ENCODE peak calls at places on chromosomes 1 and 21, in six cellular contexts. One of them, this sample, is unnamed. For H3K27me3, the result is how much of the 10 kb centered on the place peaks cover.

GRCh38 chr1:43275826-43276620 is 6.2 kb downstream of the TMEM125 start:
- DNase-seq in lower lobe of right lung: peak
- DNase-seq in uterus: peak
- DNase-seq in adrenal gland: no peak
- DNase-seq in pancreas: peak
- DNase-seq in body of pancreas: no peak
- DNase-seq in this sample: peak

GRCh38 chr1:16151985-16152384 is 3.9 kb downstream of the EPHA2 start:
- DNase-seq in lower lobe of right lung: no peak
- DNase-seq in uterus: no peak
- DNase-seq in adrenal gland: no peak
- DNase-seq in pancreas: no peak
- DNase-seq in body of pancreas: no peak
- DNase-seq in this sample: no peak

GRCh38 chr1:166087734-166088571 is 78.8 kb downstream of the FAM78B start:
- DNase-seq in lower lobe of right lung: no peak
- DNase-seq in uterus: no peak
- DNase-seq in adrenal gland: no peak
- DNase-seq in pancreas: no peak
- DNase-seq in body of pancreas: no peak
- DNase-seq in this sample: no peak

GRCh38 chr1:83673287-83673686 is 325.6 kb downstream of the TTLL7 start:
- DNase-seq in lower lobe of right lung: no peak
- DNase-seq in uterus: no peak
- DNase-seq in adrenal gland: no peak
- DNase-seq in pancreas: no peak
- DNase-seq in body of pancreas: no peak
- DNase-seq in this sample: no peak

GRCh38 chr1:228212415-228212965 is 4.6 kb downstream of the OBSCN start:
- DNase-seq in lower lobe of right lung: peak
- DNase-seq in uterus: no peak
- DNase-seq in adrenal gland: no peak
- DNase-seq in pancreas: no peak
- DNase-seq in body of pancreas: no peak
- DNase-seq in this sample: no peak

GRCh38 chr21:21712761-21713558 is 714.8 kb downstream of the NCAM2 start:
- DNase-seq in lower lobe of right lung: no peak
- DNase-seq in uterus: no peak
- DNase-seq in adrenal gland: no peak
- DNase-seq in pancreas: no peak
- DNase-seq in body of pancreas: no peak
- DNase-seq in this sample: no peak

GRCh38 chr1:61337981-61338848 is 255.9 kb downstream of the NFIA start:
- DNase-seq in lower lobe of right lung: peak
- DNase-seq in uterus: peak
- DNase-seq in adrenal gland: peak
- DNase-seq in pancreas: peak
- DNase-seq in body of pancreas: peak
- DNase-seq in this sample: peak

GRCh38 chr1:88191917-88192316 is 492.2 kb upstream of the PKN2 start:
- DNase-seq in lower lobe of right lung: no peak
- DNase-seq in uterus: no peak
- DNase-seq in adrenal gland: no peak
- DNase-seq in pancreas: no peak
- DNase-seq in body of pancreas: no peak
- DNase-seq in this sample: no peak

GRCh38 chr1:7265771-7266371 is 480.6 kb downstream of the CAMTA1 start:
- DNase-seq in lower lobe of right lung: no peak
- DNase-seq in uterus: no peak
- DNase-seq in adrenal gland: no peak
- DNase-seq in pancreas: peak
- DNase-seq in body of pancreas: peak
- DNase-seq in this sample: no peak

GRCh38 chr1:32263744-32264143 is 12.7 kb downstream of the LCK start:
- DNase-seq in lower lobe of right lung: no peak
- DNase-seq in uterus: no peak
- DNase-seq in adrenal gland: no peak
- DNase-seq in pancreas: no peak
- DNase-seq in body of pancreas: no peak
- DNase-seq in this sample: no peak

GRCh38 chr1:996851-997727 is 2.8 kb downstream of the HES4 start:
- DNase-seq in lower lobe of right lung: no peak
- DNase-seq in uterus: no peak
- DNase-seq in adrenal gland: no peak
- DNase-seq in pancreas: peak
- DNase-seq in body of pancreas: no peak
- DNase-seq in this sample: no peak

GRCh38 chr1:216032977-216033376 is 390.3 kb downstream of the USH2A start:
- DNase-seq in lower lobe of right lung: no peak
- DNase-seq in uterus: no peak
- DNase-seq in adrenal gland: no peak
- DNase-seq in pancreas: no peak
- DNase-seq in body of pancreas: no peak
- DNase-seq in this sample: no peak

GRCh38 chr1:21673277-21673780 is 4.2 kb upstream of the RAP1GAP start:
- DNase-seq in lower lobe of right lung: peak
- DNase-seq in uterus: peak
- DNase-seq in adrenal gland: peak
- DNase-seq in pancreas: peak
- DNase-seq in body of pancreas: peak
- DNase-seq in this sample: peak

GRCh38 chr21:17828223-17828622 is 9.1 kb upstream of the C21orf91 start:
- DNase-seq in lower lobe of right lung: no peak
- DNase-seq in uterus: no peak
- DNase-seq in adrenal gland: no peak
- DNase-seq in pancreas: no peak
- DNase-seq in body of pancreas: no peak
- DNase-seq in this sample: no peak

GRCh38 chr1:70896224-70896623 is 151.4 kb downstream of the PTGER3 start:
- DNase-seq in lower lobe of right lung: no peak
- DNase-seq in uterus: no peak
- DNase-seq in adrenal gland: no peak
- DNase-seq in pancreas: no peak
- DNase-seq in body of pancreas: no peak
- DNase-seq in this sample: no peak

GRCh38 chr1:40308036-40308727 is 8.9 kb downstream of the COL9A2 start:
- DNase-seq in lower lobe of right lung: no peak
- DNase-seq in uterus: no peak
- DNase-seq in adrenal gland: peak
- DNase-seq in pancreas: no peak
- DNase-seq in body of pancreas: no peak
- DNase-seq in this sample: no peak

GRCh38 chr1:194014004-194014403 is 827.6 kb upstream of the B3GALT2 start:
- DNase-seq in lower lobe of right lung: no peak
- DNase-seq in uterus: no peak
- DNase-seq in adrenal gland: no peak
- DNase-seq in pancreas: no peak
- DNase-seq in body of pancreas: no peak
- DNase-seq in this sample: no peak

GRCh38 chr1:3370856-3371703 is 83.4 kb upstream of the ARHGEF16 start:
- DNase-seq in lower lobe of right lung: no peak
- DNase-seq in uterus: no peak
- DNase-seq in adrenal gland: no peak
- DNase-seq in pancreas: no peak
- DNase-seq in body of pancreas: no peak
- DNase-seq in this sample: no peak

GRCh38 chr1:99674665-99675064 is 28.8 kb downstream of the PALMD start:
- DNase-seq in lower lobe of right lung: no peak
- DNase-seq in uterus: no peak
- DNase-seq in adrenal gland: no peak
- DNase-seq in pancreas: no peak
- DNase-seq in body of pancreas: no peak
- DNase-seq in this sample: no peak

GRCh38 chr1:224434447-224435317 is at the start of gene WDR26:
- DNase-seq in lower lobe of right lung: peak
- DNase-seq in uterus: peak
- DNase-seq in adrenal gland: peak
- DNase-seq in pancreas: peak
- DNase-seq in body of pancreas: peak
- DNase-seq in this sample: peak

GRCh38 chr1:113095790-113096455 is 22.9 kb downstream of the LRIG2 start:
- DNase-seq in lower lobe of right lung: no peak
- DNase-seq in uterus: no peak
- DNase-seq in adrenal gland: no peak
- DNase-seq in pancreas: no peak
- DNase-seq in body of pancreas: no peak
- DNase-seq in this sample: no peak

GRCh38 chr1:152622803-152623202 is at the start of gene LCE3A:
- DNase-seq in lower lobe of right lung: no peak
- DNase-seq in uterus: no peak
- DNase-seq in adrenal gland: no peak
- DNase-seq in pancreas: no peak
- DNase-seq in body of pancreas: no peak
- DNase-seq in this sample: no peak

GRCh38 chr1:175146535-175147213 is 45.9 kb downstream of the KIAA0040 start:
- DNase-seq in lower lobe of right lung: peak
- DNase-seq in uterus: peak
- DNase-seq in adrenal gland: peak
- DNase-seq in pancreas: peak
- DNase-seq in body of pancreas: peak
- DNase-seq in this sample: peak

GRCh38 chr21:25080706-25081495 is 526.4 kb downstream of the MRPL39 start:
- DNase-seq in lower lobe of right lung: no peak
- DNase-seq in uterus: no peak
- DNase-seq in adrenal gland: no peak
- DNase-seq in pancreas: no peak
- DNase-seq in body of pancreas: no peak
- DNase-seq in this sample: no peak

GRCh38 chr1:225378880-225379279 is 49.0 kb downstream of the LBR start:
- DNase-seq in lower lobe of right lung: no peak
- DNase-seq in uterus: no peak
- DNase-seq in adrenal gland: no peak
- DNase-seq in pancreas: peak
- DNase-seq in body of pancreas: peak
- DNase-seq in this sample: no peak

GRCh38 chr1:225461533-225462428 is 33.9 kb upstream of the LBR start:
- DNase-seq in lower lobe of right lung: no peak
- DNase-seq in uterus: no peak
- DNase-seq in adrenal gland: peak
- DNase-seq in pancreas: no peak
- DNase-seq in body of pancreas: peak
- DNase-seq in this sample: no peak

GRCh38 chr1:171984850-171985485 is 143.7 kb downstream of the DNM3 start:
- DNase-seq in lower lobe of right lung: no peak
- DNase-seq in uterus: no peak
- DNase-seq in adrenal gland: no peak
- DNase-seq in pancreas: no peak
- DNase-seq in body of pancreas: no peak
- DNase-seq in this sample: no peak

GRCh38 chr21:30882907-30883597 is 1.7 kb upstream of the KRTAP11-1 start:
- DNase-seq in lower lobe of right lung: no peak
- DNase-seq in uterus: no peak
- DNase-seq in adrenal gland: no peak
- DNase-seq in pancreas: no peak
- DNase-seq in body of pancreas: no peak
- DNase-seq in this sample: no peak

GRCh38 chr1:41656088-41656487 is 171.6 kb upstream of the EDN2 start:
- DNase-seq in lower lobe of right lung: no peak
- DNase-seq in uterus: no peak
- DNase-seq in adrenal gland: no peak
- DNase-seq in pancreas: no peak
- DNase-seq in body of pancreas: no peak
- DNase-seq in this sample: no peak

GRCh38 chr1:210200090-210200736 is 32.4 kb upstream of the SERTAD4 start:
- DNase-seq in lower lobe of right lung: no peak
- DNase-seq in uterus: no peak
- DNase-seq in adrenal gland: no peak
- DNase-seq in pancreas: no peak
- DNase-seq in body of pancreas: no peak
- DNase-seq in this sample: no peak

GRCh38 chr1:90850181-90850924 is 133.3 kb upstream of the BARHL2 start:
- DNase-seq in lower lobe of right lung: peak
- DNase-seq in uterus: peak
- DNase-seq in adrenal gland: peak
- DNase-seq in pancreas: no peak
- DNase-seq in body of pancreas: peak
- DNase-seq in this sample: no peak

GRCh38 chr1:38524025-38524641 is 335.4 kb downstream of the RRAGC start:
- DNase-seq in lower lobe of right lung: no peak
- DNase-seq in uterus: no peak
- DNase-seq in adrenal gland: no peak
- DNase-seq in pancreas: no peak
- DNase-seq in body of pancreas: no peak
- DNase-seq in this sample: no peak
- H3K27ac ChIP-seq in lower lobe of right lung: no peak
- H3K27ac ChIP-seq in uterus: no peak
- H3K27ac ChIP-seq in adrenal gland: no peak
- H3K27ac ChIP-seq in pancreas: no peak
- H3K27ac ChIP-seq in body of pancreas: no peak
- H3K27ac ChIP-seq in this sample: no peak

GRCh38 chr1:29453502-29454240 is 217.3 kb downstream of the PTPRU start:
- DNase-seq in lower lobe of right lung: no peak
- DNase-seq in uterus: no peak
- DNase-seq in adrenal gland: no peak
- DNase-seq in pancreas: no peak
- DNase-seq in body of pancreas: peak
- DNase-seq in this sample: no peak
- H3K27me3 ChIP-seq in lower lobe of right lung: under half
- H3K27me3 ChIP-seq in uterus: under half
- H3K27me3 ChIP-seq in adrenal gland: under half
- H3K27me3 ChIP-seq in pancreas: under half
- H3K27me3 ChIP-seq in body of pancreas: under half
- H3K27me3 ChIP-seq in this sample: under half

DNA sequence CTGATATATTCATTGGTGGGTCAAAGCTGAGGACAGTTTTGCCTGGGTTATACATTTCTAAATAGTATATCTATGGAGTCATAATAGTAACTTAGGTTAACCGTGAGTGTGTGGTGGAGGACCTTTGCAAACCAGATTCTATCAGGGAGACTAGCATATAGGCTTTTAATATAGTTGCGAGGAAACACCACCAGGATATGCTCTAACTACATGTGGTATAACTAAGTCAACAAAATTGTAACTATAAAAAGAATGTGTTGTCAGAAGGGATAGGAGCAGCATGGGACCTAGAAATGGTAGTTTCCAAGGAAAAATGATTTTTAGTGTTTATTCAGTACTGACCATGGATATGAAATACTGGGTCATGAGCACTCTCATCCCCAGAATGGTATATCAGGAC is 338.1 kb downstream of the TGFB2 start:
- DNase-seq in lower lobe of right lung: no peak
- DNase-seq in uterus: no peak
- DNase-seq in adrenal gland: no peak
- DNase-seq in pancreas: no peak
- DNase-seq in body of pancreas: no peak
- DNase-seq in this sample: no peak
- H3K27ac ChIP-seq in lower lobe of right lung: no peak
- H3K27ac ChIP-seq in uterus: no peak
- H3K27ac ChIP-seq in adrenal gland: no peak
- H3K27ac ChIP-seq in pancreas: no peak
- H3K27ac ChIP-seq in body of pancreas: no peak
- H3K27ac ChIP-seq in this sample: no peak

GRCh38 chr1:108639899-108640560 is 20.9 kb downstream of the HENMT1 start:
- DNase-seq in lower lobe of right lung: no peak
- DNase-seq in uterus: no peak
- DNase-seq in adrenal gland: no peak
- DNase-seq in pancreas: no peak
- DNase-seq in body of pancreas: no peak
- DNase-seq in this sample: no peak
- H3K27me3 ChIP-seq in lower lobe of right lung: under half
- H3K27me3 ChIP-seq in uterus: under half
- H3K27me3 ChIP-seq in adrenal gland: under half
- H3K27me3 ChIP-seq in pancreas: under half
- H3K27me3 ChIP-seq in body of pancreas: under half
- H3K27me3 ChIP-seq in this sample: under half

This sample was measured in ascending aorta.